ENCODE peak calls at places on chromosome 9, in ten cellular contexts. S is astrocyte, C is mammary epithelial cell, K is PC-3, T is HCT116, B is H9, L is neural progenitor cell, A is IMR-90, M is endodermal cell, E is SK-N-SH. D is an unnamed sample.

GRCh38 chr9:125189011-125189360 is 617 bp downstream of the PPP6C start:
- DNase-seq in S (no peak), C (peak; percentile 9), K (no peak), T (no peak), B (peak; percentile 32), L (peak; percentile 61), A (no peak), M (peak; percentile 73), E (peak; percentile 51), D (peak; percentile 41)

GRCh38 chr9:111975709-111976108 is 79.1 kb downstream of the UGCG start:
- DNase-seq in S (no peak), C (no peak), K (peak; percentile 21), T (peak; percentile 32), B (peak; percentile 63), L (peak; percentile 40), A (no peak), M (peak; percentile 69), E (no peak), D (peak; percentile 63)

GRCh38 chr9:133864011-133864410 is 125.9 kb upstream of the SARDH start:
- DNase-seq in S (no peak), C (no peak), K (no peak), T (no peak), B (no peak), L (no peak), A (peak; percentile 16), M (no peak), E (no peak), D (no peak)

GRCh38 chr9:37209431-37210386 is 89.3 kb downstream of the ZCCHC7 start:
- DNase-seq in S (no peak), C (no peak), K (peak; percentile 8), T (no peak), B (no peak), L (peak; percentile 29), A (no peak), M (no peak), E (no peak), D (no peak)

GRCh38 chr9:5435912-5436311 is 1.8 kb downstream of the PLGRKT start:
- DNase-seq in S (no peak), C (peak; percentile 70), K (peak; percentile 55), T (no peak), B (no peak), L (no peak), A (no peak), M (no peak), E (no peak), D (peak; percentile 48)

GRCh38 chr9:135718616-135719015 is 16.6 kb downstream of the KCNT1 start:
- DNase-seq in S (peak; percentile 20), C (peak; percentile 20), K (peak; percentile 43), T (peak; percentile 12), B (no peak), L (no peak), A (peak; percentile 7), M (no peak), E (no peak), D (no peak)

GRCh38 chr9:72187296-72187695 is 38.1 kb downstream of the GDA start:
- DNase-seq in S (no peak), C (no peak), K (no peak), T (no peak), B (no peak), L (no peak), A (no peak), M (no peak), E (no peak), D (no peak)

GRCh38 chr9:89770779-89771178 is 166.0 kb downstream of the GADD45G start:
- DNase-seq in S (no peak), C (no peak), K (no peak), T (no peak), B (no peak), L (no peak), A (no peak), M (peak; percentile 28), E (peak; percentile 34), D (no peak)

GRCh38 chr9:91361294-91362201 is at the start of gene AUH:
- DNase-seq in S (peak; percentile 33), C (peak; percentile 65), K (peak; percentile 71), T (peak; percentile 40), B (peak; percentile 87), L (peak; percentile 94), A (peak; percentile 67), M (peak; percentile 94), E (peak; percentile 98), D (peak; percentile 88)
- TF ChIP-seq CTCF in S (no peak), C (no peak), K (no peak), T (no peak), B (no peak), L (peak; percentile 34), A (no peak), M (peak; percentile 55), E (no peak), D (no peak)

DNA sequence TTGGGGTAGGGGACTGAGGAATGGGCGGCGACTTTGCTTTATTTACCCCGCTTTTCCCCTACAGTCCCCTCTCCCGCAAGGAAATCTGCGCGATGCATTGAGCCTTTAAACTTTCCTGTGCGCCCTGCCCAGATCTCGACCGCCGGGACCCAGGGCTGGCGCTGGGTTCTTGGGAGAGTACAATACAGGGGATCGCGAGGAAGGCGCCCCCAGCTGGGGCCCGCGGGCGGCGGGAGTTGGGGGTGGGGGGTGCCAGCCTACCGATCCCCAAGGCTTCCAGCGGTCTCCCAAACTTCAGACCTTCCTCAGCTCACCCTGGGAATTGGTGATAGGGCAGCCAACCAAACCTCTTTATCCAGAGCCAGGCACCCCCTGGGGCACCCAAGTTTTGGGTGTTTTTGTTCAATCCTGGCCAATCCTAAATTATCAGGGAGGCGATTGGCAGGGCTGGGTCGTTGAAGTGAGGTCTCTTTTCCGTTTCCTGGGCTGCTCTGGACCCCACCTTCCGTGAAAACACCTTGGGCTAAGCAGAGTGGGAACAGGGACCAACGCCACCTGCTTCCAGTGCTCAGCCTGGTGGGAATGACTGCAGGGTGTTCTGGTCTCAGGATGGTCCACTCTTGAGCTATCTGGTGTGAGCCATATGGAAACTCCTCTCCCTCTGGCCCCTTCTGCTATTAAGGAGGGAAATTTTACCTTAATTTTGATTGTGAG is 51.4 kb upstream of the DAB2IP start:
- DNase-seq in S (no peak), C (no peak), K (no peak), T (no peak), B (no peak), L (peak; percentile 50), A (no peak), M (peak; percentile 70), E (peak; percentile 72), D (no peak)
- H3K9ac ChIP-seq in S (peak overlapping the region; percentile 41), C (no peak overlapping the region), K (peak overlapping the region; percentile 70), T (peak overlapping the region; percentile 87), B (peak overlapping the region; percentile 44), L (peak overlapping the region; percentile 81), A (peak overlapping the region; percentile 19), M (peak overlapping the region; percentile 45), E (peak overlapping the region; percentile 63), D (peak overlapping the region; percentile 37)

GRCh38 chr9:94031946-94032345 is 52.3 kb upstream of the PTPDC1 start:
- DNase-seq in S (peak; percentile 82), C (no peak), K (no peak), T (no peak), B (no peak), L (no peak), A (no peak), M (no peak), E (no peak), D (no peak)
- H3K27ac ChIP-seq in S (no peak overlapping the region), C (no peak overlapping the region), K (no peak overlapping the region), T (no peak overlapping the region), B (no peak overlapping the region), L (no peak overlapping the region), A (no peak overlapping the region), M (no peak overlapping the region), E (no peak overlapping the region), D (no peak overlapping the region)

DNA sequence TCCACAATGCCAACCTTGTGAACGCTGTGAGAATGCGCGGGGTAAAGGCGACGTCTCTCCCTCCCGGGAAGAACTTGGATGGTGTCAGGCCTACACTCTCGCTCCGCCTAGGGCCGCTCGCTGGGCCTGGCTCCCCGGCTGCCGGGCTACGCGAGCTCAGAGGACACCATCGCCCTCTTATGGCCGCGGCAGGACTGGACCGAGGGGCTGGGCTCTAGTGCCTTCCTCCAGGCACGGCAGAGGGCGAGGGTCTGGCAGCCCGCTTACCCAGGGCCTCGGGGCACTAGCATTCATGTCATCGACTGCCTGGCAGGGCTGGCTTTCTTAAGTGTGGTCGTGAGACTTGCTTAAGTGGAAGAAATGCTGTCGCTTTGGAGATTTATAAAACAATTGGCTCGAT is 1.2 kb upstream of the EXOSC2 start:
- DNase-seq in S (no peak), C (no peak), K (no peak), T (no peak), B (peak; percentile 94), L (peak; percentile 95), A (no peak), M (peak; percentile 98), E (peak; percentile 38), D (no peak)
- TF ChIP-seq CTCF in S (no peak), C (no peak), K (no peak), T (no peak), B (peak; percentile 78), L (peak; percentile 79), A (peak; percentile 6), M (peak; percentile 85), E (peak; percentile 24), D (no peak)

GRCh38 chr9:86828631-86829030 is 118.7 kb downstream of the GAS1 start:
- DNase-seq in S (no peak), C (no peak), K (no peak), T (no peak), B (no peak), L (no peak), A (no peak), M (no peak), E (no peak), D (no peak)
- H3K9ac ChIP-seq in S (no peak overlapping the region), C (no peak overlapping the region), K (no peak overlapping the region), T (no peak overlapping the region), B (no peak overlapping the region), L (no peak overlapping the region), A (no peak overlapping the region), M (no peak overlapping the region), E (no peak overlapping the region), D (no peak overlapping the region)

D was measured in colonic mucosa.